ENCODE peak calls at places on chromosomes 16 and 17, in seven cellular contexts. One of them, this sample, is unnamed. For H3K36me3, the result is how much of the 10 kb centered on the place peaks cover.

GRCh38 chr17:70161519-70161918 is 7.8 kb upstream of the KCNJ2 start:
- DNase-seq in adrenal gland: no peak
- DNase-seq in IMR-90: no peak
- DNase-seq in stomach: no peak
- DNase-seq in Peyer's patch: no peak
- DNase-seq in breast epithelium: no peak
- DNase-seq in endothelial cell of umbilical vein: no peak
- DNase-seq in this sample: no peak

GRCh38 chr17:50923611-50924010 is 57.5 kb upstream of the TOB1 start:
- DNase-seq in adrenal gland: no peak
- DNase-seq in IMR-90: no peak
- DNase-seq in stomach: no peak
- DNase-seq in Peyer's patch: no peak
- DNase-seq in breast epithelium: no peak
- DNase-seq in endothelial cell of umbilical vein: no peak
- DNase-seq in this sample: no peak

GRCh38 chr16:49858200-49859129 is 2.6 kb upstream of the ZNF423 start:
- DNase-seq in adrenal gland: peak
- DNase-seq in IMR-90: no peak
- DNase-seq in stomach: no peak
- DNase-seq in Peyer's patch: no peak
- DNase-seq in breast epithelium: no peak
- DNase-seq in endothelial cell of umbilical vein: peak
- DNase-seq in this sample: peak

GRCh38 chr16:10514369-10515055 is 65.9 kb downstream of the EMP2 start:
- DNase-seq in adrenal gland: peak
- DNase-seq in IMR-90: peak
- DNase-seq in stomach: peak
- DNase-seq in Peyer's patch: peak
- DNase-seq in breast epithelium: peak
- DNase-seq in endothelial cell of umbilical vein: peak
- DNase-seq in this sample: no peak

GRCh38 chr17:77424585-77425344 is 284.0 kb downstream of the SEC14L1 start:
- DNase-seq in adrenal gland: peak
- DNase-seq in IMR-90: peak
- DNase-seq in stomach: peak
- DNase-seq in Peyer's patch: peak
- DNase-seq in breast epithelium: peak
- DNase-seq in endothelial cell of umbilical vein: peak
- DNase-seq in this sample: peak

GRCh38 chr17:39674702-39675389 is 6.6 kb downstream of the PNMT start:
- DNase-seq in adrenal gland: no peak
- DNase-seq in IMR-90: no peak
- DNase-seq in stomach: peak
- DNase-seq in Peyer's patch: no peak
- DNase-seq in breast epithelium: peak
- DNase-seq in endothelial cell of umbilical vein: no peak
- DNase-seq in this sample: no peak

GRCh38 chr16:14489460-14489859 is 140.6 kb downstream of the PARN start:
- DNase-seq in adrenal gland: no peak
- DNase-seq in IMR-90: peak
- DNase-seq in stomach: no peak
- DNase-seq in Peyer's patch: no peak
- DNase-seq in breast epithelium: no peak
- DNase-seq in endothelial cell of umbilical vein: no peak
- DNase-seq in this sample: no peak

GRCh38 chr17:66762276-66762675 is 72.6 kb upstream of the CACNG5 start:
- DNase-seq in adrenal gland: no peak
- DNase-seq in IMR-90: no peak
- DNase-seq in stomach: no peak
- DNase-seq in Peyer's patch: no peak
- DNase-seq in breast epithelium: no peak
- DNase-seq in endothelial cell of umbilical vein: no peak
- DNase-seq in this sample: no peak

GRCh38 chr16:4401094-4401501 is 15.3 kb downstream of the CORO7 start:
- DNase-seq in adrenal gland: no peak
- DNase-seq in IMR-90: no peak
- DNase-seq in stomach: no peak
- DNase-seq in Peyer's patch: no peak
- DNase-seq in breast epithelium: no peak
- DNase-seq in endothelial cell of umbilical vein: no peak
- DNase-seq in this sample: no peak

GRCh38 chr17:9729735-9730420 is 61.5 kb downstream of the DHRS7C start:
- DNase-seq in adrenal gland: no peak
- DNase-seq in IMR-90: peak
- DNase-seq in stomach: no peak
- DNase-seq in Peyer's patch: no peak
- DNase-seq in breast epithelium: no peak
- DNase-seq in endothelial cell of umbilical vein: no peak
- DNase-seq in this sample: no peak

GRCh38 chr16:49928176-49928892 is 72.4 kb upstream of the ZNF423 start:
- DNase-seq in adrenal gland: no peak
- DNase-seq in IMR-90: no peak
- DNase-seq in stomach: no peak
- DNase-seq in Peyer's patch: no peak
- DNase-seq in breast epithelium: no peak
- DNase-seq in endothelial cell of umbilical vein: no peak
- DNase-seq in this sample: no peak

GRCh38 chr16:30658731-30659506 is 688 bp downstream of the FBRS start:
- DNase-seq in adrenal gland: peak
- DNase-seq in IMR-90: peak
- DNase-seq in stomach: peak
- DNase-seq in Peyer's patch: peak
- DNase-seq in breast epithelium: no peak
- DNase-seq in endothelial cell of umbilical vein: no peak
- DNase-seq in this sample: peak

GRCh38 chr17:66633322-66633965 is 201.5 kb upstream of the CACNG5 start:
- DNase-seq in adrenal gland: no peak
- DNase-seq in IMR-90: peak
- DNase-seq in stomach: no peak
- DNase-seq in Peyer's patch: no peak
- DNase-seq in breast epithelium: no peak
- DNase-seq in endothelial cell of umbilical vein: no peak
- DNase-seq in this sample: no peak

GRCh38 chr17:48587276-48588073 is 2.6 kb downstream of the HOXB3 start:
- DNase-seq in adrenal gland: no peak
- DNase-seq in IMR-90: peak
- DNase-seq in stomach: no peak
- DNase-seq in Peyer's patch: no peak
- DNase-seq in breast epithelium: no peak
- DNase-seq in endothelial cell of umbilical vein: peak
- DNase-seq in this sample: no peak

GRCh38 chr17:35297666-35298065 is 54.8 kb downstream of the SLFN5 start:
- DNase-seq in adrenal gland: no peak
- DNase-seq in IMR-90: no peak
- DNase-seq in stomach: no peak
- DNase-seq in Peyer's patch: no peak
- DNase-seq in breast epithelium: no peak
- DNase-seq in endothelial cell of umbilical vein: no peak
- DNase-seq in this sample: no peak

GRCh38 chr17:80868022-80868609 is 123.5 kb upstream of the CHMP6 start:
- DNase-seq in adrenal gland: no peak
- DNase-seq in IMR-90: no peak
- DNase-seq in stomach: no peak
- DNase-seq in Peyer's patch: no peak
- DNase-seq in breast epithelium: no peak
- DNase-seq in endothelial cell of umbilical vein: no peak
- DNase-seq in this sample: no peak

GRCh38 chr16:81493755-81494433 is 49.3 kb downstream of the CMIP start:
- DNase-seq in adrenal gland: peak
- DNase-seq in IMR-90: peak
- DNase-seq in stomach: peak
- DNase-seq in Peyer's patch: no peak
- DNase-seq in breast epithelium: peak
- DNase-seq in endothelial cell of umbilical vein: peak
- DNase-seq in this sample: peak

GRCh38 chr16:20674684-20675487 is 22.6 kb downstream of the ACSM1 start:
- DNase-seq in adrenal gland: no peak
- DNase-seq in IMR-90: no peak
- DNase-seq in stomach: no peak
- DNase-seq in Peyer's patch: peak
- DNase-seq in breast epithelium: no peak
- DNase-seq in endothelial cell of umbilical vein: peak
- DNase-seq in this sample: peak

GRCh38 chr16:74463888-74464287 is 42.6 kb upstream of the CLEC18B start:
- DNase-seq in adrenal gland: no peak
- DNase-seq in IMR-90: no peak
- DNase-seq in stomach: no peak
- DNase-seq in Peyer's patch: no peak
- DNase-seq in breast epithelium: no peak
- DNase-seq in endothelial cell of umbilical vein: no peak
- DNase-seq in this sample: no peak

GRCh38 chr17:2177235-2177811 is 122.4 kb downstream of the HIC1 start:
- DNase-seq in adrenal gland: peak
- DNase-seq in IMR-90: peak
- DNase-seq in stomach: no peak
- DNase-seq in Peyer's patch: no peak
- DNase-seq in breast epithelium: no peak
- DNase-seq in endothelial cell of umbilical vein: peak
- DNase-seq in this sample: no peak

DNA sequence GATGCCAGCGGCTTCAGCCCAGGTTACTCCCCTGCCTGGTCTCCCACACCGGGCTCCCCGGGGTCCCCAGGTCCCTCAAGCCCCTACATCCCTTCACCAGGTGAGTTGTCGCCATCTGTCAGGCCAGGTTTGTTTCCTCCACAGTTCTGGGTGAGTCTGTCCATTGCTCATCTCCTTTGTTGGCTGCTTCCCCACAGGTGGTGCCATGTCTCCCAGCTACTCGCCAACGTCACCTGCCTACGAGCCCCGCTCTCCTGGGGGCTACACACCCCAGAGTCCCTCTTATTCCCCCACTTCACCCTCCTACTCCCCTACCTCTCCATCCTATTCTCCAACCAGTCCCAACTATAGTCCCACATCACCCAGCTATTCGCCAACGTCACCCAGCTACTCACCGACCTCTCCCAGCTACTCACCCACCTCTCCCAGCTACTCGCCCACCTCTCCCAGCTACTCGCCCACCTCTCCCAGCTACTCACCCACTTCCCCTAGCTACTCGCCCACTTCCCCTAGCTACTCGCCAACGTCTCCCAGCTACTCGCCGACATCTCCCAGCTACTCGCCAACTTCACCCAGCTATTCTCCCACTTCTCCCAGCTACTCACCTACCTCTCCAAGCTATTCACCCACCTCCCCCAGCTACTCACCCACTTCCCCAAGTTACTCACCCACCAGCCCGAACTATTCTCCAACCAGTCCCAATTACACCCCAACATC is 28.8 kb downstream of the POLR2A start:
- DNase-seq in adrenal gland: no peak
- DNase-seq in IMR-90: no peak
- DNase-seq in stomach: no peak
- DNase-seq in Peyer's patch: no peak
- DNase-seq in breast epithelium: no peak
- DNase-seq in endothelial cell of umbilical vein: no peak
- DNase-seq in this sample: no peak
- H3K36me3 ChIP-seq in adrenal gland: under half
- H3K36me3 ChIP-seq in IMR-90: half or more
- H3K36me3 ChIP-seq in stomach: half or more
- H3K36me3 ChIP-seq in Peyer's patch: under half
- H3K36me3 ChIP-seq in breast epithelium: under half
- H3K36me3 ChIP-seq in endothelial cell of umbilical vein: half or more
- H3K36me3 ChIP-seq in this sample: half or more

GRCh38 chr17:18246880-18247612 is 11.5 kb downstream of the FLII start:
- DNase-seq in adrenal gland: peak
- DNase-seq in IMR-90: peak
- DNase-seq in stomach: peak
- DNase-seq in Peyer's patch: peak
- DNase-seq in breast epithelium: peak
- DNase-seq in endothelial cell of umbilical vein: peak
- DNase-seq in this sample: peak
- TF ChIP-seq POLR2A in adrenal gland: no peak
- TF ChIP-seq POLR2A in IMR-90: no peak
- TF ChIP-seq POLR2A in stomach: no peak
- TF ChIP-seq POLR2A in Peyer's patch: no peak
- TF ChIP-seq POLR2A in breast epithelium: no peak
- TF ChIP-seq POLR2A in endothelial cell of umbilical vein: no peak
- TF ChIP-seq POLR2A in this sample: no peak

DNA sequence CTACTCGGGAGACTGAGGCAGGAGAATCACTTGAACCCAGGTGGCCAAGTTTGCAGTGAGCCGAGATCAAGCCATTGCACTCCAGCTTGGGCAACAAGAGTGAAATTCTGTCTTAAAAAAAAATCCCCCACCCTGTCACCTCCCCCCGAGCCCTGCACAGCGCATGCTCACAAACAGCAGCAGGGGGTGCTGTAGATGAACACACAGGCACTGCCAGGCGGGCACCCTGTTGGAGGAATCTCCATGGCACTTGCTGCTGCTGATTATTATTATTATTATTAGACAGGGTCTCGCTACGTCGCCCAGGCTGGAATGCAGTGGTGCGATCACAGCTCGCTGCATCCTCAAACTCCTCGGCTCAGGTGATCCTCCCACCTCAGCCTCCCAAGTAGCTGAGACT is 24.6 kb downstream of the FZD2 start:
- DNase-seq in adrenal gland: no peak
- DNase-seq in IMR-90: no peak
- DNase-seq in stomach: no peak
- DNase-seq in Peyer's patch: no peak
- DNase-seq in breast epithelium: no peak
- DNase-seq in endothelial cell of umbilical vein: peak
- DNase-seq in this sample: no peak
- TF ChIP-seq CTCF in adrenal gland: no peak
- TF ChIP-seq CTCF in IMR-90: peak
- TF ChIP-seq CTCF in stomach: no peak
- TF ChIP-seq CTCF in Peyer's patch: no peak
- TF ChIP-seq CTCF in breast epithelium: no peak
- TF ChIP-seq CTCF in endothelial cell of umbilical vein: peak
- TF ChIP-seq CTCF in this sample: no peak

GRCh38 chr16:11699234-11699894 is 31.1 kb downstream of the SNN start:
- DNase-seq in adrenal gland: no peak
- DNase-seq in IMR-90: no peak
- DNase-seq in stomach: no peak
- DNase-seq in Peyer's patch: no peak
- DNase-seq in breast epithelium: no peak
- DNase-seq in endothelial cell of umbilical vein: no peak
- DNase-seq in this sample: no peak

GRCh38 chr16:11697319-11697718 is 29.1 kb downstream of the SNN start:
- DNase-seq in adrenal gland: no peak
- DNase-seq in IMR-90: no peak
- DNase-seq in stomach: no peak
- DNase-seq in Peyer's patch: no peak
- DNase-seq in breast epithelium: no peak
- DNase-seq in endothelial cell of umbilical vein: no peak
- DNase-seq in this sample: no peak

GRCh38 chr16:11700264-11701029 is 32.2 kb downstream of the SNN start:
- DNase-seq in adrenal gland: no peak
- DNase-seq in IMR-90: peak
- DNase-seq in stomach: no peak
- DNase-seq in Peyer's patch: no peak
- DNase-seq in breast epithelium: no peak
- DNase-seq in endothelial cell of umbilical vein: no peak
- DNase-seq in this sample: no peak

GRCh38 chr16:11696266-11697012 is 28.2 kb downstream of the SNN start:
- DNase-seq in adrenal gland: no peak
- DNase-seq in IMR-90: no peak
- DNase-seq in stomach: no peak
- DNase-seq in Peyer's patch: no peak
- DNase-seq in breast epithelium: no peak
- DNase-seq in endothelial cell of umbilical vein: no peak
- DNase-seq in this sample: no peak

GRCh38 chr16:11698271-11698689 is 30.0 kb downstream of the SNN start:
- DNase-seq in adrenal gland: peak
- DNase-seq in IMR-90: peak
- DNase-seq in stomach: no peak
- DNase-seq in Peyer's patch: no peak
- DNase-seq in breast epithelium: no peak
- DNase-seq in endothelial cell of umbilical vein: no peak
- DNase-seq in this sample: no peak
- H3K36me3 ChIP-seq in adrenal gland: under half
- H3K36me3 ChIP-seq in IMR-90: under half
- H3K36me3 ChIP-seq in stomach: half or more
- H3K36me3 ChIP-seq in Peyer's patch: under half
- H3K36me3 ChIP-seq in breast epithelium: under half
- H3K36me3 ChIP-seq in endothelial cell of umbilical vein: under half
- H3K36me3 ChIP-seq in this sample: half or more